ENCODE peak calls at places on chromosomes 5 and 9, in seven cellular contexts. Z, U, W, K, F, O and J are unnamed samples.
A peak's percentile ranks its signal among the peaks of the same experiment; 100 is the strongest.

GRCh38 chr5:81128416-81128815 is 104.7 kb upstream of the CKMT2 start:
- DNase-seq in O (no peak), F (no peak), Z (no peak), W (no peak), U (no peak), K (no peak), J (no peak)

GRCh38 chr5:67305913-67306710 is 109.5 kb upstream of the CD180 start:
- DNase-seq in W (no peak), Z (no peak), O (peak; percentile 47), U (no peak), F (peak; percentile 65), K (no peak), J (no peak)

GRCh38 chr9:132511191-132511999 is 71.0 kb upstream of the BARHL1 start:
- DNase-seq in U (no peak), O (no peak), Z (no peak), W (no peak), F (no peak), K (no peak), J (no peak)

GRCh38 chr5:140868721-140869554 is at the start of gene PCDHA11:
- DNase-seq in W (peak; percentile 88), Z (no peak), U (no peak), F (no peak), O (peak; percentile 10), K (no peak), J (no peak)

GRCh38 chr9:89463986-89464901 is 33.7 kb downstream of the SEMA4D start:
- DNase-seq in Z (peak; percentile 87), W (no peak), K (no peak), O (no peak), U (no peak), F (no peak), J (no peak)

GRCh38 chr9:38046669-38047300 is 22.2 kb downstream of the SHB start:
- DNase-seq in Z (no peak), F (peak; percentile 64), O (peak; percentile 82), U (no peak), W (peak; percentile 55), K (no peak), J (no peak)

GRCh38 chr5:126972062-126972895 is 58.1 kb downstream of the MARCHF3 start:
- DNase-seq in Z (peak; percentile 30), U (peak; percentile 23), F (peak; percentile 71), O (no peak), K (no peak), W (no peak), J (no peak)

GRCh38 chr5:86665984-86666760 is 48.4 kb downstream of the COX7C start:
- DNase-seq in O (no peak), W (no peak), F (no peak), Z (no peak), K (no peak), U (no peak), J (no peak)